ENCODE peak calls at places on chromosomes 6 and 20, in six cellular contexts. One of them, this sample, is unnamed.

GRCh38 chr20:59084041-59084841 is 41.7 kb upstream of the PRELID3B start:
- DNase-seq in K562: no peak
- DNase-seq in GM12878: no peak
- DNase-seq in H1: no peak
- DNase-seq in HepG2: no peak
- DNase-seq in SK-N-SH: no peak
- DNase-seq in this sample: no peak

GRCh38 chr6:33854572-33855030 is 50.8 kb upstream of the MLN start:
- DNase-seq in SK-N-SH: no peak
- DNase-seq in H1: no peak
- DNase-seq in K562: no peak
- DNase-seq in GM12878: no peak
- DNase-seq in HepG2: no peak
- DNase-seq in this sample: no peak

GRCh38 chr20:41509316-41509715 is 108.9 kb downstream of the CHD6 start:
- DNase-seq in K562: no peak
- DNase-seq in GM12878: no peak
- DNase-seq in H1: no peak
- DNase-seq in SK-N-SH: no peak
- DNase-seq in HepG2: no peak
- DNase-seq in this sample: no peak

GRCh38 chr20:51190783-51191180 is 167.9 kb upstream of the KCNG1 start:
- DNase-seq in K562: no peak
- DNase-seq in GM12878: no peak
- DNase-seq in H1: no peak
- DNase-seq in HepG2: no peak
- DNase-seq in SK-N-SH: no peak
- DNase-seq in this sample: no peak

GRCh38 chr20:2136275-2136674 is 34.6 kb downstream of the STK35 start:
- DNase-seq in GM12878: no peak
- DNase-seq in K562: no peak
- DNase-seq in SK-N-SH: no peak
- DNase-seq in HepG2: no peak
- DNase-seq in H1: no peak
- DNase-seq in this sample: no peak

GRCh38 chr20:52747736-52748135 is 224.4 kb upstream of the TSHZ2 start:
- DNase-seq in HepG2: peak
- DNase-seq in GM12878: no peak
- DNase-seq in H1: no peak
- DNase-seq in SK-N-SH: peak
- DNase-seq in K562: peak
- DNase-seq in this sample: no peak

GRCh38 chr20:57392512-57393271 is 1.5 kb downstream of the RBM38 start:
- DNase-seq in SK-N-SH: no peak
- DNase-seq in HepG2: no peak
- DNase-seq in GM12878: no peak
- DNase-seq in K562: peak
- DNase-seq in H1: no peak
- DNase-seq in this sample: peak

GRCh38 chr20:63759377-63759901 is 19.9 kb downstream of the SLC2A4RG start:
- DNase-seq in H1: no peak
- DNase-seq in K562: no peak
- DNase-seq in HepG2: no peak
- DNase-seq in GM12878: no peak
- DNase-seq in SK-N-SH: no peak
- DNase-seq in this sample: no peak

GRCh38 chr6:13273931-13274706 is 54.2 kb downstream of the TBC1D7 start:
- DNase-seq in H1: no peak
- DNase-seq in GM12878: peak
- DNase-seq in SK-N-SH: no peak
- DNase-seq in K562: peak
- DNase-seq in HepG2: no peak
- DNase-seq in this sample: peak

GRCh38 chr6:37693546-37694250 is 4.0 kb downstream of the MDGA1 start:
- DNase-seq in GM12878: no peak
- DNase-seq in HepG2: no peak
- DNase-seq in K562: no peak
- DNase-seq in H1: no peak
- DNase-seq in SK-N-SH: no peak
- DNase-seq in this sample: no peak

GRCh38 chr6:11292291-11292552 is 59.8 kb upstream of the NEDD9 start:
- DNase-seq in HepG2: no peak
- DNase-seq in GM12878: no peak
- DNase-seq in SK-N-SH: no peak
- DNase-seq in H1: no peak
- DNase-seq in K562: no peak
- DNase-seq in this sample: no peak

GRCh38 chr6:120805267-120805666 is 529.0 kb downstream of the TBC1D32 start:
- DNase-seq in SK-N-SH: no peak
- DNase-seq in HepG2: no peak
- DNase-seq in H1: no peak
- DNase-seq in K562: no peak
- DNase-seq in GM12878: no peak
- DNase-seq in this sample: no peak

GRCh38 chr20:41135187-41135887 is 2.0 kb upstream of the PLCG1 start:
- DNase-seq in SK-N-SH: peak
- DNase-seq in GM12878: no peak
- DNase-seq in HepG2: peak
- DNase-seq in H1: peak
- DNase-seq in K562: peak
- DNase-seq in this sample: peak

GRCh38 chr20:17621229-17621968 is 51.5 kb downstream of the DSTN start:
- DNase-seq in H1: no peak
- DNase-seq in GM12878: no peak
- DNase-seq in K562: no peak
- DNase-seq in HepG2: no peak
- DNase-seq in SK-N-SH: peak
- DNase-seq in this sample: no peak

GRCh38 chr20:4875578-4876067 is 125.7 kb downstream of the SLC23A2 start:
- DNase-seq in GM12878: peak
- DNase-seq in K562: no peak
- DNase-seq in SK-N-SH: no peak
- DNase-seq in HepG2: no peak
- DNase-seq in H1: no peak
- DNase-seq in this sample: no peak

GRCh38 chr6:90369024-90369519 is 72.4 kb upstream of the BACH2 start:
- DNase-seq in K562: peak
- DNase-seq in HepG2: peak
- DNase-seq in SK-N-SH: no peak
- DNase-seq in H1: no peak
- DNase-seq in GM12878: peak
- DNase-seq in this sample: peak

GRCh38 chr6:144219056-144219685 is 66.0 kb upstream of the UTRN start:
- DNase-seq in H1: no peak
- DNase-seq in GM12878: peak
- DNase-seq in HepG2: peak
- DNase-seq in SK-N-SH: peak
- DNase-seq in K562: peak
- DNase-seq in this sample: peak

GRCh38 chr20:3092611-3093379 is 8.3 kb upstream of the AVP start:
- DNase-seq in SK-N-SH: peak
- DNase-seq in HepG2: no peak
- DNase-seq in GM12878: no peak
- DNase-seq in H1: peak
- DNase-seq in K562: no peak
- DNase-seq in this sample: no peak

GRCh38 chr6:89492025-89492640 is 59.2 kb downstream of the ANKRD6 start:
- DNase-seq in GM12878: no peak
- DNase-seq in K562: no peak
- DNase-seq in HepG2: no peak
- DNase-seq in H1: no peak
- DNase-seq in SK-N-SH: no peak
- DNase-seq in this sample: no peak

GRCh38 chr20:57478176-57478575 is 46.8 kb downstream of the CTCFL start:
- DNase-seq in H1: no peak
- DNase-seq in HepG2: no peak
- DNase-seq in SK-N-SH: no peak
- DNase-seq in K562: peak
- DNase-seq in GM12878: no peak
- DNase-seq in this sample: no peak

DNA sequence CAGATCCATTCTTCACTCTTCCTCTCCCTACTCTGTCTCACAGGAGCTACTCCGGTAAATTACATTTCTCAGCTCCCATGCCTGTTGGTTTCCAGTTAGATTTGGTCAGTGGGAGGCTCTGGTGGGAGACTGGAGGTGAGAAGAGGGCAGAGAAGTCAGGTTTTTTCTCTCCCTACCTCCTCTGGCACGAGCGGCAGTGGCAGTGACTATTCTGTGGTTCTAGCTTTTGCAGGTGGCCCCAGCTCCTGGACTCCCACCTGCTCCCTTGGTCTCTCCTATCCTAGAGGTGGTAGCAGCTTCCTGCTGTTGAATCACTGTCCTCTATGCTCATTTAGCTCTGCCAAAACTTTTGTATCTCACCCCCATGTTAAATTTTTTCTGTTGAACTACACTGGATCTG is 17.9 kb downstream of the TLDC2 start:
- DNase-seq in SK-N-SH: no peak
- DNase-seq in HepG2: no peak
- DNase-seq in H1: no peak
- DNase-seq in K562: no peak
- DNase-seq in GM12878: no peak
- DNase-seq in this sample: no peak
- TF ChIP-seq GABPA in SK-N-SH: no peak
- TF ChIP-seq GABPA in HepG2: no peak
- TF ChIP-seq GABPA in H1: no peak
- TF ChIP-seq GABPA in K562: no peak
- TF ChIP-seq GABPA in GM12878: no peak
- TF ChIP-seq GABPA in this sample: no peak

GRCh38 chr6:26457407-26457795 is 354 bp upstream of the BTN2A1 start:
- DNase-seq in SK-N-SH: peak
- DNase-seq in HepG2: no peak
- DNase-seq in GM12878: no peak
- DNase-seq in H1: peak
- DNase-seq in K562: no peak
- DNase-seq in this sample: no peak
- TF ChIP-seq GABPA in SK-N-SH: no peak
- TF ChIP-seq GABPA in HepG2: no peak
- TF ChIP-seq GABPA in GM12878: no peak
- TF ChIP-seq GABPA in H1: no peak
- TF ChIP-seq GABPA in K562: no peak
- TF ChIP-seq GABPA in this sample: no peak

DNA sequence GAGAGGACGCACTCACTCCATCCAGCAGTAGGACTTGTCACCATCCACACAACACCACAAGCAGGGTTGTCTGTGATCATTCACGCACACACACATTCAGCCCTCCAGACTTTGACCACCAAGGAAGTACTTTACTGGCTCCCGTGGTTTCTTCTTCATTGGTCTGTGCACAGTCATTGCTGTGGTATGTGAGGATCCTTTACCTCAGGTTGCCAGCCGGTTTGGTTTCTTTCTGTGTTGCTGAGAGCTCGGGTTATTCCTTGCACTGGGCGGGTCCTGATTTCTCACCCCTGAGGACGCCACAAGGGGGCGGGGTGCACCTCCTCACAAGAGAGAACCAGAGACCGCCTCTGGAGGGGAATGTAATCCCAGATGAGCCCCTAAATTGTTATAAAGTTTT is 11.2 kb downstream of the SLC35A1 start:
- DNase-seq in GM12878: no peak
- DNase-seq in H1: peak
- DNase-seq in K562: peak
- DNase-seq in HepG2: peak
- DNase-seq in SK-N-SH: peak
- DNase-seq in this sample: peak
- TF ChIP-seq GABPA in GM12878: no peak
- TF ChIP-seq GABPA in H1: no peak
- TF ChIP-seq GABPA in K562: no peak
- TF ChIP-seq GABPA in HepG2: no peak
- TF ChIP-seq GABPA in SK-N-SH: no peak
- TF ChIP-seq GABPA in this sample: no peak

GRCh38 chr6:7538484-7538883 is 3.0 kb upstream of the DSP start:
- DNase-seq in K562: no peak
- DNase-seq in GM12878: no peak
- DNase-seq in H1: no peak
- DNase-seq in SK-N-SH: no peak
- DNase-seq in HepG2: no peak
- DNase-seq in this sample: no peak

GRCh38 chr6:7541175-7542064 is at the start of gene DSP:
- DNase-seq in GM12878: no peak
- DNase-seq in H1: peak
- DNase-seq in SK-N-SH: peak
- DNase-seq in HepG2: peak
- DNase-seq in K562: peak
- DNase-seq in this sample: no peak

GRCh38 chr6:7542878-7543394 is 1.5 kb downstream of the DSP start:
- DNase-seq in H1: peak
- DNase-seq in SK-N-SH: peak
- DNase-seq in GM12878: no peak
- DNase-seq in K562: no peak
- DNase-seq in HepG2: peak
- DNase-seq in this sample: no peak

GRCh38 chr6:7542065-7542877 is 800 bp downstream of the DSP start:
- DNase-seq in K562: no peak
- DNase-seq in H1: no peak
- DNase-seq in SK-N-SH: peak
- DNase-seq in HepG2: no peak
- DNase-seq in GM12878: no peak
- DNase-seq in this sample: no peak

GRCh38 chr6:7540595-7540994 is 876 bp upstream of the DSP start:
- DNase-seq in H1: no peak
- DNase-seq in K562: no peak
- DNase-seq in GM12878: no peak
- DNase-seq in HepG2: no peak
- DNase-seq in SK-N-SH: peak
- DNase-seq in this sample: no peak
- TF ChIP-seq GABPA in H1: no peak
- TF ChIP-seq GABPA in K562: no peak
- TF ChIP-seq GABPA in GM12878: no peak
- TF ChIP-seq GABPA in HepG2: no peak
- TF ChIP-seq GABPA in SK-N-SH: no peak
- TF ChIP-seq GABPA in this sample: no peak

This sample was measured in HL-60.